ENCODE peak calls at places on chromosomes 2 and 18, in eight cellular contexts. F is dermis microvascular lymphatic vessel endothelial cell; H is LoVo; Z is activated T-cell treated with anti-CD3 and anti-CD28 coated beads for 1 hour; S is foreskin fibroblast; Y is NCI-H1092 treated with DMSO at 0.1 percent for 48 hours; P is astrocyte of the spinal cord; E is activated CD4-positive, alpha-beta T cell treated with anti-CD3 and anti-CD28 coated beads, Interleukin-2, amount 10 ng/mL, durations not matched to agents 24 days and 14 days. I is an unnamed sample.

GRCh38 chr18:22559414-22560282 is 141.9 kb upstream of the CTAGE1 start:
- DNase-seq in F (peak), H (peak), Z (no peak), S (peak), Y (no peak), P (peak), E (no peak), I (no peak)

GRCh38 chr2:96547203-96547641 is 10.7 kb downstream of the ARID5A start:
- DNase-seq in F (no peak), H (no peak), Z (no peak), S (no peak), Y (no peak), P (no peak), E (no peak), I (no peak)

GRCh38 chr18:47758000-47758399 is 172.5 kb downstream of the SMAD2 start:
- DNase-seq in F (peak), H (no peak), Z (no peak), S (no peak), Y (no peak), P (no peak), E (peak), I (no peak)

GRCh38 chr18:29430416-29430815 is 1253.5 kb upstream of the CDH2 start:
- DNase-seq in F (no peak), H (no peak), Z (no peak), S (no peak), Y (no peak), P (no peak), E (no peak), I (no peak)

GRCh38 chr2:71243548-71244301 is 16.8 kb upstream of the PAIP2B start:
- DNase-seq in F (no peak), H (no peak), Z (no peak), S (no peak), Y (peak), P (no peak), E (no peak), I (no peak)

GRCh38 chr2:11481789-11482472 is 16.0 kb upstream of the E2F6 start:
- DNase-seq in F (no peak), H (no peak), Z (no peak), S (no peak), Y (no peak), P (no peak), E (no peak), I (no peak)

GRCh38 chr18:52287151-52287550 is 52.8 kb upstream of the DCC start:
- DNase-seq in F (no peak), H (no peak), Z (no peak), S (peak), Y (no peak), P (peak), E (no peak), I (no peak)

GRCh38 chr2:86335865-86336321 is 1.5 kb downstream of the REEP1 start:
- DNase-seq in F (no peak), H (no peak), Z (no peak), S (no peak), Y (no peak), P (no peak), E (no peak), I (no peak)

GRCh38 chr2:235889302-235889630 is 278.9 kb downstream of the GBX2 start:
- DNase-seq in F (no peak), H (no peak), Z (no peak), S (no peak), Y (no peak), P (no peak), E (no peak), I (no peak)

GRCh38 chr2:221571391-221572179 is 519 bp downstream of the EPHA4 start:
- DNase-seq in F (peak), H (peak), Z (no peak), S (peak), Y (no peak), P (peak), E (peak), I (no peak)

GRCh38 chr2:238141541-238142318 is 3.3 kb downstream of the KLHL30 start:
- DNase-seq in F (peak), H (peak), Z (no peak), S (peak), Y (peak), P (no peak), E (no peak), I (peak)

GRCh38 chr2:189501487-189501886 is 60.2 kb downstream of the WDR75 start:
- DNase-seq in F (no peak), H (no peak), Z (no peak), S (no peak), Y (no peak), P (no peak), E (no peak), I (no peak)

GRCh38 chr2:85291425-85292023 is 36.3 kb downstream of the TGOLN2 start:
- DNase-seq in F (no peak), H (no peak), Z (no peak), S (no peak), Y (no peak), P (no peak), E (peak), I (no peak)

GRCh38 chr2:128552141-128552805 is 233.6 kb upstream of the HS6ST1 start:
- DNase-seq in F (no peak), H (no peak), Z (no peak), S (no peak), Y (no peak), P (no peak), E (no peak), I (no peak)

GRCh38 chr18:6414723-6415362 is at the start of gene L3MBTL4:
- DNase-seq in F (no peak), H (peak), Z (no peak), S (peak), Y (peak), P (peak), E (peak), I (no peak)

GRCh38 chr2:85994897-85995647 is 106.3 kb upstream of the ST3GAL5 start:
- DNase-seq in F (no peak), H (no peak), Z (no peak), S (no peak), Y (no peak), P (no peak), E (no peak), I (no peak)

GRCh38 chr2:229679393-229680125 is 34.8 kb downstream of the DNER start:
- DNase-seq in F (no peak), H (no peak), Z (no peak), S (no peak), Y (no peak), P (peak), E (no peak), I (no peak)

GRCh38 chr2:127701651-127702394 is 526 bp downstream of the SFT2D3 start:
- DNase-seq in F (peak), H (peak), Z (peak), S (peak), Y (peak), P (peak), E (peak), I (peak)

GRCh38 chr18:12282436-12283039 is 25.5 kb upstream of the TUBB6 start:
- DNase-seq in F (peak), H (no peak), Z (no peak), S (peak), Y (no peak), P (peak), E (no peak), I (peak)

GRCh38 chr18:29892960-29893558 is 1149.5 kb downstream of the DSC3 start:
- DNase-seq in F (peak), H (peak), Z (no peak), S (no peak), Y (peak), P (peak), E (no peak), I (no peak)

GRCh38 chr2:168424112-168424951 is 31.7 kb upstream of the CERS6 start:
- DNase-seq in F (no peak), H (no peak), Z (no peak), S (peak), Y (no peak), P (peak), E (no peak), I (no peak)

GRCh38 chr2:85754313-85755095 is 713 bp downstream of the ATOH8 start:
- DNase-seq in F (peak), H (no peak), Z (no peak), S (peak), Y (peak), P (peak), E (peak), I (no peak)

GRCh38 chr2:226155476-226155875 is 644.1 kb downstream of the IRS1 start:
- DNase-seq in F (no peak), H (no peak), Z (no peak), S (no peak), Y (no peak), P (no peak), E (no peak), I (no peak)

GRCh38 chr2:11701831-11702301 is 31.9 kb upstream of the NTSR2 start:
- DNase-seq in F (no peak), H (no peak), Z (no peak), S (no peak), Y (no peak), P (no peak), E (no peak), I (no peak)

GRCh38 chr2:119126650-119127049 is 31.9 kb downstream of the C1QL2 start:
- DNase-seq in F (peak), H (peak), Z (peak), S (peak), Y (no peak), P (no peak), E (peak), I (no peak)

GRCh38 chr2:221969087-221969829 is 329.5 kb downstream of the PAX3 start:
- DNase-seq in F (peak), H (peak), Z (no peak), S (peak), Y (peak), P (peak), E (no peak), I (peak)

GRCh38 chr2:75680402-75680801 is 30.3 kb downstream of the GCFC2 start:
- DNase-seq in F (no peak), H (no peak), Z (no peak), S (no peak), Y (no peak), P (no peak), E (no peak), I (no peak)

GRCh38 chr2:117917223-117917917 is 96.5 kb downstream of the CCDC93 start:
- DNase-seq in F (peak), H (no peak), Z (no peak), S (peak), Y (no peak), P (no peak), E (no peak), I (no peak)

GRCh38 chr2:234802071-234802844 is 149.6 kb upstream of the SH3BP4 start:
- DNase-seq in F (no peak), H (no peak), Z (no peak), S (no peak), Y (no peak), P (no peak), E (no peak), I (no peak)

GRCh38 chr2:105179469-105180372 is 61.8 kb upstream of the GPR45 start:
- DNase-seq in F (peak), H (peak), Z (no peak), S (peak), Y (peak), P (peak), E (no peak), I (peak)